ENCODE peak calls at places on chromosome 11, in four cellular contexts. I is BE2C, Q is heart left ventricle, O is GM12864. E is an unnamed sample.

GRCh38 chr11:57567210-57567511 is 311 bp downstream of the UBE2L6 start:
- DNase-seq in I (no peak), Q (no peak), O (no peak), E (no peak)

GRCh38 chr11:99370557-99371200 is 349.9 kb downstream of the CNTN5 start:
- DNase-seq in I (peak), Q (peak), O (no peak), E (peak)

GRCh38 chr11:1968454-1968995 is 21.4 kb downstream of the MRPL23 start:
- DNase-seq in O (no peak), Q (no peak), I (no peak), E (no peak)

GRCh38 chr11:69249086-69249640 is 44.8 kb upstream of the MYEOV start:
- DNase-seq in I (no peak), Q (no peak), O (no peak), E (no peak)

GRCh38 chr11:112542479-112542878 is 281.8 kb upstream of the PLET1 start:
- DNase-seq in I (no peak), Q (no peak), O (no peak), E (peak)

GRCh38 chr11:1310772-1311468 is 1.5 kb upstream of the TOLLIP start:
- DNase-seq in I (no peak), O (no peak), Q (no peak), E (no peak)

GRCh38 chr11:18780896-18781295 is 10.7 kb downstream of the PTPN5 start:
- DNase-seq in O (no peak), Q (no peak), I (no peak), E (no peak)

GRCh38 chr11:834371-835316 is 1.9 kb downstream of the CD151 start:
- DNase-seq in I (no peak), O (no peak), Q (peak), E (peak)

GRCh38 chr11:63906585-63906984 is 10.4 kb downstream of the RCOR2 start:
- DNase-seq in I (peak), Q (no peak), O (no peak), E (peak)

GRCh38 chr11:128235958-128236357 is 351.4 kb downstream of the ETS1 start:
- DNase-seq in I (peak), Q (no peak), O (no peak), E (no peak)

GRCh38 chr11:69435161-69435990 is 46.1 kb upstream of the LINC01488 start:
- DNase-seq in I (no peak), Q (no peak), O (no peak), E (peak)

GRCh38 chr11:134196756-134197155 is 27.0 kb downstream of the NCAPD3 start:
- DNase-seq in O (no peak), I (no peak), Q (no peak), E (no peak)

GRCh38 chr11:131504199-131504949 is 134.0 kb downstream of the NTM start:
- DNase-seq in O (no peak), Q (no peak), I (no peak), E (peak)

GRCh38 chr11:77107950-77108349 is 5.3 kb downstream of the OMP start:
- DNase-seq in Q (no peak), O (no peak), I (no peak), E (peak)

GRCh38 chr11:74330065-74330858 is 18.8 kb upstream of the P4HA3 start:
- DNase-seq in O (no peak), I (no peak), Q (no peak), E (peak)

GRCh38 chr11:34239465-34240149 is 118.2 kb downstream of the ABTB2 start:
- DNase-seq in O (no peak), Q (no peak), I (no peak), E (no peak)

GRCh38 chr11:34240150-34240494 is 117.7 kb downstream of the ABTB2 start:
- DNase-seq in O (no peak), Q (no peak), I (no peak), E (no peak)

GRCh38 chr11:34245043-34245442 is 112.8 kb downstream of the ABTB2 start:
- DNase-seq in Q (no peak), I (no peak), O (no peak), E (no peak)

GRCh38 chr11:34242037-34242625 is 115.7 kb downstream of the ABTB2 start:
- DNase-seq in Q (peak), O (no peak), I (no peak), E (peak)

GRCh38 chr11:34243620-34244493 is 114.0 kb downstream of the ABTB2 start:
- DNase-seq in I (no peak), Q (no peak), O (peak), E (peak)
- H3K4me3 ChIP-seq in I (no peak), Q (no peak), O (peak), E (no peak)

GRCh38 chr11:125496465-125496817 is 376 bp upstream of the FEZ1 start:
- DNase-seq in O (no peak), I (no peak), Q (no peak), E (no peak)

GRCh38 chr11:125494601-125494986 is 1.5 kb downstream of the FEZ1 start:
- DNase-seq in I (no peak), O (no peak), Q (no peak), E (no peak)

GRCh38 chr11:125494033-125494364 is 2.1 kb downstream of the FEZ1 start:
- DNase-seq in Q (no peak), I (no peak), O (no peak), E (no peak)

GRCh38 chr11:125498521-125498920 is 2.5 kb upstream of the FEZ1 start:
- DNase-seq in O (no peak), I (no peak), Q (no peak), E (no peak)

GRCh38 chr11:125494987-125495725 is 909 bp downstream of the FEZ1 start:
- DNase-seq in I (peak), Q (peak), O (no peak), E (peak)
- H3K4me3 ChIP-seq in I (peak), Q (peak), O (peak), E (peak)

DNA sequence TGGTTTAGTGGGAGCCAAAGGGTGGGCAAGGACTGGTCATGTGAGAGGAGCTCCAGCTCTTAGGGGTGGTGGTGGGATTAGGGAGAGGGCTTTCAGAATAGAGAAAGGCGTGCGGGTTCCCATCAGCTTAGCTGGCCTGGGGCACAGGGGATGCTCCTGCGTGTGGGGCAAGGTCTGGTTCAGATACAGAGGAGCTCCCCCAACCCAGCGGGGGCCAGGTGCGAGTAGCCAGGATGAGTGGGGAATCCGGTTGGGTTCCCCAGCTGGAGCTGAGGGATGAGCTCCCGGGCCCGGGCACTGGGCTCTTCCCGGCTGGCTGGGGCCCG is 579 bp downstream of the TMEM134 start:
- DNase-seq in O (no peak), Q (no peak), I (no peak), E (no peak)
- H3K4me3 ChIP-seq in O (peak), Q (peak), I (peak), E (peak)

GRCh38 chr11:118699508-118700220 is 20.2 kb upstream of the TREH start:
- DNase-seq in I (no peak), O (no peak), Q (no peak), E (no peak)
- H3K4me3 ChIP-seq in I (no peak), O (no peak), Q (no peak), E (no peak)

GRCh38 chr11:96256213-96256580 is 86.8 kb downstream of the MAML2 start:
- DNase-seq in I (no peak), O (no peak), Q (no peak), E (no peak)
- H3K4me3 ChIP-seq in I (no peak), O (no peak), Q (no peak), E (no peak)

GRCh38 chr11:126366064-126366822 is 10.8 kb downstream of the ST3GAL4 start:
- DNase-seq in Q (no peak), I (no peak), O (no peak), E (no peak)
- H3K4me3 ChIP-seq in Q (no peak), I (no peak), O (no peak), E (no peak)

GRCh38 chr11:107453594-107454286 is 3.9 kb downstream of the CWF19L2 start:
- DNase-seq in O (no peak), I (no peak), Q (no peak), E (no peak)

GRCh38 chr11:107457205-107457557 is 444 bp downstream of the CWF19L2 start:
- DNase-seq in I (no peak), Q (no peak), O (peak), E (peak)

GRCh38 chr11:107457558-107458271 is at the start of gene CWF19L2:
- DNase-seq in Q (peak), I (peak), O (peak), E (peak)
- H3K4me3 ChIP-seq in Q (peak), I (peak), O (peak), E (peak)